ENCODE peak calls at places on chromosomes 6 and 20, in eight cellular contexts. One of them, this sample, is unnamed.

GRCh38 chr6:165231581-165232276 is 77.7 kb downstream of the C6orf118 start:
- DNase-seq in AG08395: peak
- DNase-seq in CD8-positive, alpha-beta memory T cell: no peak
- DNase-seq in MM.1S: no peak
- DNase-seq in AG09309: peak
- DNase-seq in stimulated activated CD8-positive, alpha-beta memory T cell treated with anti-CD3 and anti-CD28 coated beads, Interleukin-2, amount 100 ng/mL, for 1 hour: no peak
- DNase-seq in AG20443: peak
- DNase-seq in central memory CD8-positive, alpha-beta T cell: no peak
- DNase-seq in this sample: peak

GRCh38 chr20:33908351-33908750 is 85.4 kb upstream of the RALY start:
- DNase-seq in AG08395: peak
- DNase-seq in CD8-positive, alpha-beta memory T cell: no peak
- DNase-seq in MM.1S: no peak
- DNase-seq in AG09309: no peak
- DNase-seq in stimulated activated CD8-positive, alpha-beta memory T cell treated with anti-CD3 and anti-CD28 coated beads, Interleukin-2, amount 100 ng/mL, for 1 hour: no peak
- DNase-seq in AG20443: peak
- DNase-seq in central memory CD8-positive, alpha-beta T cell: no peak
- DNase-seq in this sample: no peak

GRCh38 chr20:61926253-61926613 is 139.4 kb downstream of the TAF4 start:
- DNase-seq in AG08395: no peak
- DNase-seq in CD8-positive, alpha-beta memory T cell: peak
- DNase-seq in MM.1S: no peak
- DNase-seq in AG09309: no peak
- DNase-seq in stimulated activated CD8-positive, alpha-beta memory T cell treated with anti-CD3 and anti-CD28 coated beads, Interleukin-2, amount 100 ng/mL, for 1 hour: no peak
- DNase-seq in AG20443: no peak
- DNase-seq in central memory CD8-positive, alpha-beta T cell: no peak
- DNase-seq in this sample: no peak

GRCh38 chr6:89956182-89956581 is 61.9 kb downstream of the GJA10 start:
- DNase-seq in AG08395: no peak
- DNase-seq in CD8-positive, alpha-beta memory T cell: no peak
- DNase-seq in MM.1S: no peak
- DNase-seq in AG09309: no peak
- DNase-seq in stimulated activated CD8-positive, alpha-beta memory T cell treated with anti-CD3 and anti-CD28 coated beads, Interleukin-2, amount 100 ng/mL, for 1 hour: no peak
- DNase-seq in AG20443: no peak
- DNase-seq in central memory CD8-positive, alpha-beta T cell: no peak
- DNase-seq in this sample: no peak

GRCh38 chr20:59148713-59149493 is 14.7 kb upstream of the ZNF831 start:
- DNase-seq in AG08395: no peak
- DNase-seq in CD8-positive, alpha-beta memory T cell: peak
- DNase-seq in MM.1S: no peak
- DNase-seq in AG09309: no peak
- DNase-seq in stimulated activated CD8-positive, alpha-beta memory T cell treated with anti-CD3 and anti-CD28 coated beads, Interleukin-2, amount 100 ng/mL, for 1 hour: no peak
- DNase-seq in AG20443: no peak
- DNase-seq in central memory CD8-positive, alpha-beta T cell: no peak
- DNase-seq in this sample: peak

GRCh38 chr20:62733891-62734290 is 25.3 kb downstream of the NTSR1 start:
- DNase-seq in AG08395: no peak
- DNase-seq in CD8-positive, alpha-beta memory T cell: no peak
- DNase-seq in MM.1S: no peak
- DNase-seq in AG09309: no peak
- DNase-seq in stimulated activated CD8-positive, alpha-beta memory T cell treated with anti-CD3 and anti-CD28 coated beads, Interleukin-2, amount 100 ng/mL, for 1 hour: no peak
- DNase-seq in AG20443: no peak
- DNase-seq in central memory CD8-positive, alpha-beta T cell: no peak
- DNase-seq in this sample: no peak

GRCh38 chr6:71262914-71263313 is 25.7 kb upstream of the OGFRL1 start:
- DNase-seq in AG08395: peak
- DNase-seq in CD8-positive, alpha-beta memory T cell: no peak
- DNase-seq in MM.1S: no peak
- DNase-seq in AG09309: no peak
- DNase-seq in stimulated activated CD8-positive, alpha-beta memory T cell treated with anti-CD3 and anti-CD28 coated beads, Interleukin-2, amount 100 ng/mL, for 1 hour: no peak
- DNase-seq in AG20443: peak
- DNase-seq in central memory CD8-positive, alpha-beta T cell: no peak
- DNase-seq in this sample: peak

GRCh38 chr6:196543-196942 is 95.7 kb upstream of the DUSP22 start:
- DNase-seq in AG08395: no peak
- DNase-seq in CD8-positive, alpha-beta memory T cell: no peak
- DNase-seq in MM.1S: no peak
- DNase-seq in AG09309: no peak
- DNase-seq in stimulated activated CD8-positive, alpha-beta memory T cell treated with anti-CD3 and anti-CD28 coated beads, Interleukin-2, amount 100 ng/mL, for 1 hour: no peak
- DNase-seq in AG20443: no peak
- DNase-seq in central memory CD8-positive, alpha-beta T cell: no peak
- DNase-seq in this sample: no peak

GRCh38 chr6:147910254-147910653 is 401.8 kb downstream of the SAMD5 start:
- DNase-seq in AG08395: no peak
- DNase-seq in CD8-positive, alpha-beta memory T cell: no peak
- DNase-seq in MM.1S: no peak
- DNase-seq in AG09309: no peak
- DNase-seq in stimulated activated CD8-positive, alpha-beta memory T cell treated with anti-CD3 and anti-CD28 coated beads, Interleukin-2, amount 100 ng/mL, for 1 hour: no peak
- DNase-seq in AG20443: no peak
- DNase-seq in central memory CD8-positive, alpha-beta T cell: no peak
- DNase-seq in this sample: no peak

GRCh38 chr6:154138806-154139205 is 99.8 kb downstream of the OPRM1 start:
- DNase-seq in AG08395: no peak
- DNase-seq in CD8-positive, alpha-beta memory T cell: no peak
- DNase-seq in MM.1S: no peak
- DNase-seq in AG09309: no peak
- DNase-seq in stimulated activated CD8-positive, alpha-beta memory T cell treated with anti-CD3 and anti-CD28 coated beads, Interleukin-2, amount 100 ng/mL, for 1 hour: no peak
- DNase-seq in AG20443: no peak
- DNase-seq in central memory CD8-positive, alpha-beta T cell: no peak
- DNase-seq in this sample: no peak

GRCh38 chr20:56925696-56926101 is 296.6 kb downstream of the TFAP2C start:
- DNase-seq in AG08395: no peak
- DNase-seq in CD8-positive, alpha-beta memory T cell: no peak
- DNase-seq in MM.1S: no peak
- DNase-seq in AG09309: no peak
- DNase-seq in stimulated activated CD8-positive, alpha-beta memory T cell treated with anti-CD3 and anti-CD28 coated beads, Interleukin-2, amount 100 ng/mL, for 1 hour: no peak
- DNase-seq in AG20443: peak
- DNase-seq in central memory CD8-positive, alpha-beta T cell: no peak
- DNase-seq in this sample: peak